ENCODE peak calls at places on chromosomes 16 and 17, in six cellular contexts. One of them, this sample, is unnamed.

GRCh38 chr16:10728035-10728462 is 15.6 kb upstream of the NUBP1 start:
- DNase-seq in substantia nigra: no peak
- DNase-seq in transverse colon: peak
- DNase-seq in left lung: no peak
- DNase-seq in RWPE1: no peak
- DNase-seq in heart left ventricle: no peak
- DNase-seq in this sample: no peak

GRCh38 chr17:4492762-4493561 is 5.7 kb upstream of the SPNS2 start:
- DNase-seq in substantia nigra: peak
- DNase-seq in transverse colon: peak
- DNase-seq in left lung: no peak
- DNase-seq in RWPE1: peak
- DNase-seq in heart left ventricle: no peak
- DNase-seq in this sample: peak

GRCh38 chr17:61335845-61336655 is 63.6 kb upstream of the TBX2 start:
- DNase-seq in substantia nigra: no peak
- DNase-seq in transverse colon: no peak
- DNase-seq in left lung: peak
- DNase-seq in RWPE1: no peak
- DNase-seq in heart left ventricle: peak
- DNase-seq in this sample: no peak

GRCh38 chr17:4040784-4041183 is 76.5 kb upstream of the ATP2A3 start:
- DNase-seq in substantia nigra: no peak
- DNase-seq in transverse colon: no peak
- DNase-seq in left lung: no peak
- DNase-seq in RWPE1: no peak
- DNase-seq in heart left ventricle: no peak
- DNase-seq in this sample: no peak

GRCh38 chr16:4519274-4520058 is 19.1 kb downstream of the CDIP1 start:
- DNase-seq in substantia nigra: no peak
- DNase-seq in transverse colon: no peak
- DNase-seq in left lung: no peak
- DNase-seq in RWPE1: no peak
- DNase-seq in heart left ventricle: no peak
- DNase-seq in this sample: no peak

GRCh38 chr17:59666235-59666634 is 41.0 kb downstream of the PTRH2 start:
- DNase-seq in substantia nigra: no peak
- DNase-seq in transverse colon: peak
- DNase-seq in left lung: no peak
- DNase-seq in RWPE1: no peak
- DNase-seq in heart left ventricle: no peak
- DNase-seq in this sample: no peak

GRCh38 chr16:15949210-15950166 is at the start of gene ABCC1:
- DNase-seq in substantia nigra: peak
- DNase-seq in transverse colon: peak
- DNase-seq in left lung: peak
- DNase-seq in RWPE1: peak
- DNase-seq in heart left ventricle: peak
- DNase-seq in this sample: peak

GRCh38 chr17:43832168-43832975 is 574 bp downstream of the MPP3 start:
- DNase-seq in substantia nigra: peak
- DNase-seq in transverse colon: peak
- DNase-seq in left lung: peak
- DNase-seq in RWPE1: peak
- DNase-seq in heart left ventricle: peak
- DNase-seq in this sample: no peak

GRCh38 chr16:84184775-84185174 is 2.1 kb downstream of the TAF1C start:
- DNase-seq in substantia nigra: no peak
- DNase-seq in transverse colon: no peak
- DNase-seq in left lung: no peak
- DNase-seq in RWPE1: no peak
- DNase-seq in heart left ventricle: peak
- DNase-seq in this sample: no peak

GRCh38 chr16:49216593-49216992 is 65.0 kb downstream of the CBLN1 start:
- DNase-seq in substantia nigra: no peak
- DNase-seq in transverse colon: no peak
- DNase-seq in left lung: no peak
- DNase-seq in RWPE1: no peak
- DNase-seq in heart left ventricle: no peak
- DNase-seq in this sample: no peak

GRCh38 chr17:50570516-50570915 is 10.0 kb downstream of the CACNA1G start:
- DNase-seq in substantia nigra: no peak
- DNase-seq in transverse colon: no peak
- DNase-seq in left lung: no peak
- DNase-seq in RWPE1: no peak
- DNase-seq in heart left ventricle: no peak
- DNase-seq in this sample: no peak
- H3K27ac ChIP-seq in substantia nigra: no peak
- H3K27ac ChIP-seq in transverse colon: no peak
- H3K27ac ChIP-seq in left lung: no peak
- H3K27ac ChIP-seq in RWPE1: no peak
- H3K27ac ChIP-seq in heart left ventricle: no peak
- H3K27ac ChIP-seq in this sample: no peak

GRCh38 chr17:1783271-1783670 is 21.4 kb downstream of the SERPINF1 start:
- DNase-seq in substantia nigra: no peak
- DNase-seq in transverse colon: no peak
- DNase-seq in left lung: peak
- DNase-seq in RWPE1: no peak
- DNase-seq in heart left ventricle: no peak
- DNase-seq in this sample: no peak
- H3K27ac ChIP-seq in substantia nigra: peak
- H3K27ac ChIP-seq in transverse colon: peak
- H3K27ac ChIP-seq in left lung: peak
- H3K27ac ChIP-seq in RWPE1: peak
- H3K27ac ChIP-seq in heart left ventricle: peak
- H3K27ac ChIP-seq in this sample: no peak

GRCh38 chr16:72910371-72910770 is 137.6 kb downstream of the ZFHX3 start:
- DNase-seq in substantia nigra: no peak
- DNase-seq in transverse colon: no peak
- DNase-seq in left lung: no peak
- DNase-seq in RWPE1: no peak
- DNase-seq in heart left ventricle: no peak
- DNase-seq in this sample: no peak

GRCh38 chr16:72910875-72911274 is 137.1 kb downstream of the ZFHX3 start:
- DNase-seq in substantia nigra: no peak
- DNase-seq in transverse colon: no peak
- DNase-seq in left lung: no peak
- DNase-seq in RWPE1: no peak
- DNase-seq in heart left ventricle: no peak
- DNase-seq in this sample: no peak

GRCh38 chr16:72921106-72921505 is 126.8 kb downstream of the ZFHX3 start:
- DNase-seq in substantia nigra: no peak
- DNase-seq in transverse colon: no peak
- DNase-seq in left lung: no peak
- DNase-seq in RWPE1: no peak
- DNase-seq in heart left ventricle: no peak
- DNase-seq in this sample: no peak

GRCh38 chr16:72913551-72913950 is 134.4 kb downstream of the ZFHX3 start:
- DNase-seq in substantia nigra: no peak
- DNase-seq in transverse colon: no peak
- DNase-seq in left lung: no peak
- DNase-seq in RWPE1: no peak
- DNase-seq in heart left ventricle: no peak
- DNase-seq in this sample: no peak

DNA sequence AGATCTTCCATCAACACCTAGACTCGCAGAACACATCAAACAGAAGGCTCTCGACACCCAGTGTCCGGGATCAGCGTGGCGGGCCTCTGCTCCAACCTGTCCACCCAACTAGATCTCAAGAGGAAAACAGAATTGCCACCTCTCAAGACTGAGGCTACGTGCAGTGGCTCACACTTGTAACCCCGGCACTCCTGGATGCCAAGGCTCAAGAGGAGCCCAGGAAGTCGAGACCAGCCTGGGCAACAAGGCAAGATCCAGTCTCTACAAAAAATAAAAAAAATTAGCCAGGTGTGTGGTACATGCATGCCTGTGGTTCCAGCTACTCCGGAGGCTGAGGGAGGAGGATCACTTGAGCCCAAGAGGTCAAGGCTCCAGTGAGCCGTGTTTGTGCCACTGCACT is 132.6 kb downstream of the ZFHX3 start:
- DNase-seq in substantia nigra: no peak
- DNase-seq in transverse colon: no peak
- DNase-seq in left lung: no peak
- DNase-seq in RWPE1: no peak
- DNase-seq in heart left ventricle: no peak
- DNase-seq in this sample: no peak
- H3K27ac ChIP-seq in substantia nigra: no peak
- H3K27ac ChIP-seq in transverse colon: no peak
- H3K27ac ChIP-seq in left lung: no peak
- H3K27ac ChIP-seq in RWPE1: no peak
- H3K27ac ChIP-seq in heart left ventricle: no peak
- H3K27ac ChIP-seq in this sample: no peak

DNA sequence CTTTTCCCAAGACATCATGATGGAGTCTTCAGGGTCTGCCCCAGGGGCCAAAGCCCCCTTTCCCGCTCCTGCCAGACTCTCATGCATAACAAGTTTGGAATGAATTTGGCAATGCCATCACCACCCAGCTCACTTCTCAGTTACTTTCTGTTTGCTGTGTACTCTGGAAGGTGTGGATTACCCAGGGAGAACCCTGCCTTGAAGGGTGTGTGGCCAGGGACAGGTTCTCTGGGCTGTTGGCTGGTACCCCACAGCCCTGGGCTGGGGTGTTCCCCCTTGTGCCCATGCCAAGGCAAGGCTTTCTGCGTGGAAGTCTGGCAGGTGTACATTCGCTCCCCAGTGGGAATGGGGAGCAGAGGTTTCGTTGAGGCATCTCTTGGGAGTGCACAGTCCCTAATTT is 187.7 kb downstream of the CCDC182 start:
- DNase-seq in substantia nigra: no peak
- DNase-seq in transverse colon: no peak
- DNase-seq in left lung: no peak
- DNase-seq in RWPE1: no peak
- DNase-seq in heart left ventricle: no peak
- DNase-seq in this sample: no peak
- H3K27ac ChIP-seq in substantia nigra: no peak
- H3K27ac ChIP-seq in transverse colon: no peak
- H3K27ac ChIP-seq in left lung: no peak
- H3K27ac ChIP-seq in RWPE1: peak
- H3K27ac ChIP-seq in heart left ventricle: no peak
- H3K27ac ChIP-seq in this sample: peak

GRCh38 chr17:17419166-17419565 is 57.6 kb upstream of the MED9 start:
- DNase-seq in substantia nigra: no peak
- DNase-seq in transverse colon: no peak
- DNase-seq in left lung: no peak
- DNase-seq in RWPE1: no peak
- DNase-seq in heart left ventricle: no peak
- DNase-seq in this sample: no peak

GRCh38 chr17:17420561-17421269 is 56.1 kb upstream of the MED9 start:
- DNase-seq in substantia nigra: no peak
- DNase-seq in transverse colon: no peak
- DNase-seq in left lung: no peak
- DNase-seq in RWPE1: no peak
- DNase-seq in heart left ventricle: peak
- DNase-seq in this sample: no peak

GRCh38 chr17:17421346-17422216 is 55.2 kb upstream of the MED9 start:
- DNase-seq in substantia nigra: no peak
- DNase-seq in transverse colon: no peak
- DNase-seq in left lung: no peak
- DNase-seq in RWPE1: no peak
- DNase-seq in heart left ventricle: no peak
- DNase-seq in this sample: no peak

GRCh38 chr17:17419621-17420020 is 57.2 kb upstream of the MED9 start:
- DNase-seq in substantia nigra: peak
- DNase-seq in transverse colon: no peak
- DNase-seq in left lung: no peak
- DNase-seq in RWPE1: no peak
- DNase-seq in heart left ventricle: no peak
- DNase-seq in this sample: no peak

DNA sequence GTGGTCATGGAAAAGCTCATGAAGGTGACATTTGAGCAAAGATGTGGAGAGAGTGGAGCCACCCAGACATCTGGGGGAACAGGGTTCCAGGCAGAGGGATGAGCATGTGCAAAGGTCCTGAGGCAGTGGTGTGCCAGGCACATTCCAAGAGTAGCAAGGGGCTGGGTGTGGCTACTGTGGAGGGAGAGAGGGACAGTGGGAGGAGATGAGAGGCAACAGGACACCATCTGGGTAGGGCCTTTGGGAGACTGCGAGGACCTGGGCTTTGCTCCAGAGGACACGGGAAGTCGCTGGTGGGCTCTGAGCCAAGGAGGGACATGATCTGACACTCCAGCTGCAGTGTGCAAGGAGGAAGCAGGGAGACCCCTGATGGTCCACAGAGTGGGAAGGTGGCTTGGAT is 56.8 kb upstream of the MED9 start:
- DNase-seq in substantia nigra: no peak
- DNase-seq in transverse colon: no peak
- DNase-seq in left lung: no peak
- DNase-seq in RWPE1: no peak
- DNase-seq in heart left ventricle: peak
- DNase-seq in this sample: no peak
- H3K27ac ChIP-seq in substantia nigra: peak
- H3K27ac ChIP-seq in transverse colon: no peak
- H3K27ac ChIP-seq in left lung: no peak
- H3K27ac ChIP-seq in RWPE1: no peak
- H3K27ac ChIP-seq in heart left ventricle: peak
- H3K27ac ChIP-seq in this sample: no peak

GRCh38 chr17:2214047-2214717 is 89.4 kb downstream of the SMG6 start:
- DNase-seq in substantia nigra: peak
- DNase-seq in transverse colon: peak
- DNase-seq in left lung: peak
- DNase-seq in RWPE1: peak
- DNase-seq in heart left ventricle: peak
- DNase-seq in this sample: no peak

GRCh38 chr17:2212328-2212981 is 91.1 kb downstream of the SMG6 start:
- DNase-seq in substantia nigra: peak
- DNase-seq in transverse colon: no peak
- DNase-seq in left lung: no peak
- DNase-seq in RWPE1: no peak
- DNase-seq in heart left ventricle: peak
- DNase-seq in this sample: no peak

GRCh38 chr17:2210726-2211125 is 92.9 kb downstream of the SMG6 start:
- DNase-seq in substantia nigra: no peak
- DNase-seq in transverse colon: no peak
- DNase-seq in left lung: no peak
- DNase-seq in RWPE1: no peak
- DNase-seq in heart left ventricle: no peak
- DNase-seq in this sample: no peak

GRCh38 chr17:2213291-2213960 is 90.2 kb downstream of the SMG6 start:
- DNase-seq in substantia nigra: peak
- DNase-seq in transverse colon: no peak
- DNase-seq in left lung: no peak
- DNase-seq in RWPE1: no peak
- DNase-seq in heart left ventricle: peak
- DNase-seq in this sample: no peak

DNA sequence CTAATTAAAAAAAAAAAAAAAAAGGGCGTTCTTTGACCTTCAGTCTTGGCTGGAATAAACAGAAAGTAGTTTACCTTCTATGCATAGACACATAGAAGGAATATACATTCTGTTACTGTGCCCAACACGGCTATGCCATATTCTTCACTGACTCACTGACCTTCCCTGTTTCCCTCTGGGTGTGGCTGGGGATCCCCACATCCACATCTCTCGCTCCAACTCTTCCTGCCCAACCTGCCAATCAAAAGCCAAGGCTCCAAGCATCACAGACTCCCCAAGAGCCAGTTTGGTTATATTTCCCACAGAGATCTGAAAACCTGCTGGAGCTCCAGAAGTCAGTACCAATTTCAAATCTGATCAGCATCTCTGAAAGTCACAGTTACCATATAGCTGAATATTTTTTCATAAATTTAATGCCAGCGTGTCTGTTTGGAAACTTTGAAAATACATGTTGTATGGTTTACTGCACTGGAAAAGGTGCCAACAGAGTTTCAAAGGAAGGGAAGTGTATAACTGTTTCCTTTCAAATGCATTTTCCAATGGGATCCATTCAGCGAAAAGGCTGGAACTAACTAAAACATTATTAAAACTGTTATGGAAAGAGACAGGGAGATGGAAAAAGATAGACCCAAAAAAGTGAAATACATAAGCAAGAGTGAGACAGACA is 91.8 kb downstream of the SMG6 start:
- DNase-seq in substantia nigra: no peak
- DNase-seq in transverse colon: no peak
- DNase-seq in left lung: no peak
- DNase-seq in RWPE1: no peak
- DNase-seq in heart left ventricle: no peak
- DNase-seq in this sample: no peak
- H3K27ac ChIP-seq in substantia nigra: no peak
- H3K27ac ChIP-seq in transverse colon: peak
- H3K27ac ChIP-seq in left lung: peak
- H3K27ac ChIP-seq in RWPE1: no peak
- H3K27ac ChIP-seq in heart left ventricle: no peak
- H3K27ac ChIP-seq in this sample: no peak